ENCODE peak calls at places on chromosomes 4 and X, in five cellular contexts. T, V, I, M and L are unnamed samples.

GRCh38 chrX:21438792-21439191 is 64.6 kb downstream of the CNKSR2 start:
- DNase-seq in T (no peak), I (no peak), V (no peak), M (no peak), L (no peak)

GRCh38 chr4:6334203-6334887 is 64.7 kb downstream of the WFS1 start:
- DNase-seq in M (no peak), T (no peak), V (no peak), I (no peak), L (no peak)

GRCh38 chr4:87423313-87424031 is 1.1 kb downstream of the NUDT9 start:
- DNase-seq in I (no peak), M (no peak), T (no peak), V (no peak), L (no peak)

GRCh38 chr4:158895797-158896442 is 127.1 kb downstream of the FNIP2 start:
- DNase-seq in M (peak; percentile 81), I (no peak), V (peak; percentile 54), T (no peak), L (peak; percentile 46)

GRCh38 chr4:7299051-7299907 is 106.9 kb downstream of the SORCS2 start:
- DNase-seq in I (no peak), M (no peak), V (no peak), T (peak; percentile 85), L (no peak)

GRCh38 chr4:153573881-153574807 is 108.0 kb downstream of the TMEM131L start:
- DNase-seq in V (no peak), M (peak; percentile 39), I (peak; percentile 3), T (no peak), L (peak; percentile 88)

GRCh38 chr4:155656025-155656424 is 10.6 kb upstream of the GUCY1A1 start:
- DNase-seq in V (no peak), M (no peak), I (no peak), T (no peak), L (no peak)

GRCh38 chr4:82623284-82623683 is 61.5 kb upstream of the TMEM150C start:
- DNase-seq in T (no peak), V (no peak), M (no peak), I (no peak), L (no peak)

GRCh38 chr4:110211007-110211769 is 12.8 kb upstream of the ELOVL6 start:
- DNase-seq in V (no peak), I (peak; percentile 17), T (no peak), M (peak; percentile 52), L (peak; percentile 63)

GRCh38 chr4:174604198-174604597 is 81.9 kb upstream of the HPGD start:
- DNase-seq in I (peak; percentile 3), V (no peak), T (no peak), M (peak; percentile 59), L (peak; percentile 10)

GRCh38 chr4:105588252-105588651 is 35.8 kb downstream of the ARHGEF38 start:
- DNase-seq in T (no peak), I (no peak), M (no peak), V (no peak), L (no peak)

GRCh38 chrX:153807976-153808375 is 13.5 kb downstream of the SSR4 start:
- DNase-seq in I (no peak), M (no peak), T (no peak), V (no peak), L (no peak)

GRCh38 chrX:3345281-3346081 is 971 bp downstream of the MXRA5 start:
- DNase-seq in T (peak; percentile 23), M (peak; percentile 78), I (peak; percentile 3), V (peak; percentile 61), L (no peak)

GRCh38 chrX:8845469-8845868 is 44.3 kb upstream of the FAM9A start:
- DNase-seq in I (no peak), M (no peak), T (no peak), V (no peak), L (no peak)

GRCh38 chr4:6750302-6751221 is 32.0 kb upstream of the KIAA0232 start:
- DNase-seq in T (no peak), V (no peak), M (no peak), I (peak; percentile 78), L (no peak)

GRCh38 chr4:68597489-68597888 is 21.4 kb upstream of the UGT2B17 start:
- DNase-seq in M (no peak), T (no peak), V (no peak), I (no peak), L (no peak)

GRCh38 chr4:8407756-8408155 is 32.8 kb downstream of the ACOX3 start:
- DNase-seq in T (no peak), M (no peak), I (no peak), V (no peak), L (no peak)

GRCh38 chr4:13701937-13702446 is 74.5 kb upstream of the BOD1L1 start:
- DNase-seq in V (no peak), I (peak; percentile 4), T (no peak), M (peak; percentile 14), L (peak; percentile 62)

GRCh38 chrX:97525981-97526380 is 642.3 kb downstream of the RPA4 start:
- DNase-seq in T (no peak), I (peak; percentile 40), V (no peak), M (no peak), L (no peak)

GRCh38 chrX:108025954-108026616 is 18.8 kb upstream of the VSIG1 start:
- DNase-seq in I (no peak), T (no peak), V (no peak), M (no peak), L (no peak)

GRCh38 chr4:58833126-58833525 is 1722.9 kb upstream of the IGFBP7 start:
- DNase-seq in V (no peak), I (no peak), M (no peak), T (no peak), L (no peak)

GRCh38 chrX:110045988-110046387 is 43.1 kb downstream of the TMEM164 start:
- DNase-seq in M (peak; percentile 60), I (no peak), T (no peak), V (no peak), L (no peak)

GRCh38 chr4:87848622-87849351 is 16.0 kb downstream of the MEPE start:
- DNase-seq in T (peak; percentile 37), V (peak; percentile 44), M (peak; percentile 73), I (peak; percentile 16), L (peak; percentile 56)

GRCh38 chr4:24730256-24731001 is 64.9 kb upstream of the SOD3 start:
- DNase-seq in M (no peak), V (no peak), I (no peak), T (no peak), L (peak; percentile 54)

GRCh38 chrX:99938464-99938863 is 471.6 kb downstream of the PCDH19 start:
- DNase-seq in M (no peak), V (no peak), I (no peak), T (no peak), L (no peak)

GRCh38 chr4:19521151-19521550 is 730.6 kb upstream of the SLIT2 start:
- DNase-seq in M (no peak), T (no peak), I (no peak), V (no peak), L (no peak)

GRCh38 chr4:3302786-3303444 is 10.1 kb downstream of the RGS12 start:
- DNase-seq in T (no peak), I (no peak), V (peak; percentile 25), M (no peak), L (no peak)

GRCh38 chr4:85246055-85246454 is 228.9 kb upstream of the ARHGAP24 start:
- DNase-seq in M (no peak), I (no peak), V (no peak), T (no peak), L (no peak)

GRCh38 chrX:7889138-7889537 is 38.1 kb downstream of the PNPLA4 start:
- DNase-seq in M (no peak), V (no peak), I (peak; percentile 4), T (no peak), L (no peak)

GRCh38 chr4:87078987-87079469 is 141.4 kb downstream of the KLHL8 start:
- DNase-seq in I (peak; percentile 50), T (no peak), V (no peak), M (no peak), L (peak; percentile 88)

DNA sequence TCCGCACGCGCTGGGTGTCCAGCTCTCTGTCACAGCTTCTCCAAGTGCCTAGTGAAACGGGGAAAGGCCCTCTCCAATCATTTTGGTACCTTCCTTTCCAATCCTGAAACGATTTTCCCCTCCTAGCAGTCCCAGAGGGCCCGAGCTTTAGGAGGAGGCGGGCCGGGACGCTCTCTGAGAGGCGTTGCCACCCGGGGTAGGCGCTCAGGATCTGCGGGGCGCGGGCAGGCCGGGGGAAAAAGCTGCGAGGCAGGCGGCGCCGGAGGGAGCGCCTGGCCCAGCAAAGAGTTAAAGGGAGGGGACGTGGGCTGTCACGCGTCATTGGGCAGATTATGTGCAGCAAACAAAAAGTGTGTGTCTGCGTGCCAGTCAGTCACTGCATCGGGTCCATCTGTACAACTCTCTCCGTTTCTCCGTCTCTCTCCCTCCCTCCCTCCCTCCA is at the start of gene PRDM8:
- DNase-seq in M (peak; percentile 35), V (no peak), T (no peak), I (no peak), L (peak; percentile 73)
- H3K23ac ChIP-seq in M (no peak within 1 kb of the TSS), V (no peak within 1 kb of the TSS), T (no peak within 1 kb of the TSS), I (no peak within 1 kb of the TSS), L (peak within 1 kb of the TSS; percentile 96)

GRCh38 chrX:10078266-10078665 is 78.5 kb upstream of the CLCN4 start:
- DNase-seq in V (no peak), I (no peak), T (no peak), M (no peak), L (no peak)

GRCh38 chrX:10079155-10079711 is 77.5 kb upstream of the CLCN4 start:
- DNase-seq in V (no peak), T (no peak), M (no peak), I (no peak), L (peak; percentile 11)

GRCh38 chrX:10077425-10078188 is 79.2 kb upstream of the CLCN4 start:
- DNase-seq in T (no peak), I (no peak), M (peak; percentile 16), V (no peak), L (peak; percentile 83)

GRCh38 chrX:10074241-10074941 is 82.4 kb upstream of the CLCN4 start:
- DNase-seq in T (no peak), I (no peak), M (no peak), V (no peak), L (no peak)

GRCh38 chrX:10076765-10077164 is 80.0 kb upstream of the CLCN4 start:
- DNase-seq in M (no peak), V (no peak), T (no peak), I (no peak), L (no peak)
- H3K23ac ChIP-seq in M (no peak overlapping the region), V (no peak overlapping the region), T (no peak overlapping the region), I (no peak overlapping the region), L (no peak overlapping the region)

GRCh38 chr4:76896048-76896447 is 1.9 kb downstream of the SOWAHB start:
- DNase-seq in T (no peak), M (no peak), V (no peak), I (no peak), L (no peak)
- H3K23ac ChIP-seq in T (peak overlapping the region; percentile 77), M (no peak overlapping the region), V (no peak overlapping the region), I (no peak overlapping the region), L (no peak overlapping the region)

GRCh38 chr4:112926826-112927225 is 122.6 kb upstream of the ANK2 start:
- DNase-seq in I (no peak), M (no peak), V (no peak), T (no peak), L (no peak)

GRCh38 chr4:112933790-112934189 is 115.7 kb upstream of the ANK2 start:
- DNase-seq in M (no peak), I (no peak), V (no peak), T (no peak), L (no peak)

GRCh38 chr4:112927544-112927943 is 121.9 kb upstream of the ANK2 start:
- DNase-seq in V (no peak), M (no peak), T (no peak), I (peak; percentile 67), L (no peak)

DNA sequence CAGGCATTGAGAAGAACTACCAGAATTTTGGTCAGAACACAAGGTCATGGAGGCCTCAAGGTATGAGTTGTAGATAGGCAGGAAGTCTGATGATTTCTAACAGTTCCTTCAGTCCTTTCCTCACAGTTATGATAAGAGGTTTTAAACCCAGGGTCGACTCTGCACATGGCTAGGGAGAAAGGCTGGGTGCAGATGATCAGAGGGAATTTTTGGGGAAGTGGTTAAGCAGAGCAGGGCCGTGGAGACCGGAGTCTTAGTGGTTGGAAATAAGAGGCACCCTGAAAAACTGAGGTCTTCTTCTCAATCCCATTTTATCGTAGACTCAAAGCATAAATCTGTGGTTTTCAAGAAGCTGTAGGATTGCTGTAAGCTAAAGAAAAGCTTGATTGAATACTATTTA is 118.5 kb upstream of the ANK2 start:
- DNase-seq in I (no peak), T (no peak), M (no peak), V (no peak), L (no peak)
- H3K23ac ChIP-seq in I (no peak overlapping the region), T (no peak overlapping the region), M (no peak overlapping the region), V (no peak overlapping the region), L (no peak overlapping the region)